ENCODE peak calls at places on chromosomes 11 and 22, in nine cellular contexts. Q is spleen, C is endodermal cell, M is dorsolateral prefrontal cortex, O is kidney tubule cell, B is Calu3, X is colonic mucosa, I is T-helper 2 cell, D is GOT3. Z is an unnamed sample.
A peak's percentile ranks its signal among the peaks of the same experiment; 100 is the strongest.

GRCh38 chr11:114080219-114080618 is 20.7 kb downstream of the ZBTB16 start:
- DNase-seq in Q (no peak), C (no peak), M (peak; percentile 38), O (no peak), B (no peak), X (no peak), I (no peak), D (no peak), Z (no peak)

GRCh38 chr11:72613977-72614376 is 60.2 kb downstream of the PDE2A start:
- DNase-seq in Q (peak; percentile 93), C (no peak), M (peak; percentile 73), O (no peak), B (no peak), X (peak; percentile 27), I (no peak), D (no peak), Z (peak; percentile 87)

GRCh38 chr11:19025799-19026406 is 34.6 kb downstream of the MRGPRX2 start:
- DNase-seq in Q (no peak), C (no peak), M (no peak), O (peak; percentile 64), B (no peak), X (no peak), I (no peak), D (no peak), Z (no peak)

GRCh38 chr22:26845016-26845728 is 187.8 kb downstream of the MIAT start:
- DNase-seq in Q (no peak), C (peak; percentile 43), M (no peak), O (peak; percentile 78), B (peak; percentile 40), X (no peak), I (no peak), D (no peak), Z (no peak)

GRCh38 chr11:11035331-11035730 is 177.5 kb upstream of the ZBED5 start:
- DNase-seq in Q (no peak), C (no peak), M (no peak), O (no peak), B (no peak), X (no peak), I (no peak), D (no peak), Z (no peak)

GRCh38 chr11:67379061-67380058 is 6.0 kb upstream of the CLCF1 start:
- DNase-seq in Q (no peak), C (peak; percentile 51), M (no peak), O (no peak), B (no peak), X (no peak), I (no peak), D (no peak), Z (no peak)

GRCh38 chr11:116821050-116821918 is 1.8 kb downstream of the APOA4 start:
- DNase-seq in Q (no peak), C (no peak), M (no peak), O (no peak), B (no peak), X (no peak), I (no peak), D (no peak), Z (no peak)

GRCh38 chr11:75743711-75744563 is 24.6 kb upstream of the DGAT2 start:
- DNase-seq in Q (no peak), C (peak; percentile 32), M (no peak), O (no peak), B (no peak), X (no peak), I (no peak), D (no peak), Z (no peak)

GRCh38 chr11:11407065-11407737 is 54.2 kb upstream of the CSNK2A3 start:
- DNase-seq in Q (no peak), C (no peak), M (no peak), O (no peak), B (no peak), X (no peak), I (no peak), D (no peak), Z (no peak)

GRCh38 chr11:70477607-70478006 is 79.3 kb downstream of the CTTN start:
- DNase-seq in Q (no peak), C (no peak), M (peak; percentile 54), O (no peak), B (no peak), X (no peak), I (no peak), D (no peak), Z (no peak)

GRCh38 chr11:39365809-39366436 is 2093.5 kb downstream of the LRRC4C start:
- DNase-seq in Q (no peak), C (no peak), M (no peak), O (peak; percentile 55), B (no peak), X (no peak), I (no peak), D (no peak), Z (no peak)

GRCh38 chr22:39656495-39657490 is 86.2 kb downstream of the CACNA1I start:
- DNase-seq in Q (no peak), C (no peak), M (no peak), O (no peak), B (no peak), X (no peak), I (no peak), D (no peak), Z (no peak)

GRCh38 chr11:115462757-115463156 is 41.5 kb downstream of the CADM1 start:
- DNase-seq in Q (no peak), C (no peak), M (no peak), O (no peak), B (no peak), X (no peak), I (no peak), D (no peak), Z (no peak)

GRCh38 chr11:36002796-36003195 is 58.9 kb downstream of the LDLRAD3 start:
- DNase-seq in Q (no peak), C (no peak), M (no peak), O (no peak), B (no peak), X (no peak), I (no peak), D (no peak), Z (no peak)

GRCh38 chr22:42509548-42509947 is 10.0 kb downstream of the RRP7A start:
- DNase-seq in Q (no peak), C (no peak), M (no peak), O (no peak), B (no peak), X (no peak), I (no peak), D (no peak), Z (no peak)

GRCh38 chr11:33116535-33116934 is 44.7 kb downstream of the CSTF3 start:
- DNase-seq in Q (no peak), C (no peak), M (no peak), O (peak; percentile 70), B (peak; percentile 2), X (no peak), I (no peak), D (no peak), Z (no peak)

GRCh38 chr22:30386960-30387848 is at the start of gene RNF215:
- DNase-seq in Q (peak; percentile 96), C (peak; percentile 98), M (peak; percentile 92), O (peak; percentile 85), B (peak; percentile 93), X (peak; percentile 85), I (peak; percentile 71), D (peak; percentile 51), Z (peak; percentile 87)

GRCh38 chr22:22909605-22910271 is 22.1 kb downstream of the IGLL5 start:
- DNase-seq in Q (peak; percentile 41), C (no peak), M (no peak), O (no peak), B (no peak), X (no peak), I (no peak), D (no peak), Z (no peak)

GRCh38 chr11:5277807-5278206 is 8.1 kb upstream of the HBE1 start:
- DNase-seq in Q (no peak), C (no peak), M (no peak), O (no peak), B (no peak), X (no peak), I (no peak), D (no peak), Z (no peak)

GRCh38 chr11:120182790-120183491 is 27.9 kb upstream of the OAF start:
- DNase-seq in Q (peak; percentile 45), C (peak; percentile 92), M (peak; percentile 43), O (no peak), B (no peak), X (peak; percentile 91), I (no peak), D (no peak), Z (no peak)

GRCh38 chr11:77515483-77515882 is 41.6 kb upstream of the PAK1 start:
- DNase-seq in Q (no peak), C (no peak), M (no peak), O (peak; percentile 9), B (peak; percentile 49), X (peak; percentile 56), I (no peak), D (no peak), Z (no peak)

GRCh38 chr11:64233913-64234839 is at the start of gene VEGFB:
- DNase-seq in Q (peak; percentile 94), C (peak; percentile 79), M (peak; percentile 75), O (peak; percentile 64), B (peak; percentile 79), X (peak; percentile 79), I (peak; percentile 71), D (no peak), Z (peak; percentile 65)

GRCh38 chr22:19057999-19058491 is 64.2 kb downstream of the DGCR2 start:
- DNase-seq in Q (peak; percentile 59), C (no peak), M (no peak), O (no peak), B (no peak), X (no peak), I (no peak), D (no peak), Z (no peak)

GRCh38 chr11:73640567-73640966 is 5.8 kb upstream of the PLEKHB1 start:
- DNase-seq in Q (no peak), C (no peak), M (no peak), O (no peak), B (no peak), X (no peak), I (no peak), D (no peak), Z (no peak)

GRCh38 chr11:83895516-83895915 is 609.3 kb upstream of the CCDC90B start:
- DNase-seq in Q (no peak), C (peak; percentile 47), M (no peak), O (peak; percentile 30), B (no peak), X (no peak), I (no peak), D (no peak), Z (no peak)

GRCh38 chr22:38132794-38133193 is 22.3 kb upstream of the BAIAP2L2 start:
- DNase-seq in Q (peak; percentile 62), C (no peak), M (no peak), O (no peak), B (no peak), X (no peak), I (no peak), D (no peak), Z (no peak)